ENCODE peak calls at places on chromosomes 3 and 15, in six cellular contexts. B, R, Z, F, N and W are unnamed samples.

GRCh38 chr15:78714890-78715289 is 73.9 kb upstream of the CHRNB4 start:
- DNase-seq in B (no peak), R (no peak), Z (no peak), F (no peak), N (no peak), W (no peak)

GRCh38 chr3:176785207-176785606 is 412.1 kb downstream of the TBL1XR1 start:
- DNase-seq in B (no peak), R (peak), Z (peak), F (peak), N (no peak), W (no peak)

GRCh38 chr3:5032844-5033243 is 53.6 kb downstream of the BHLHE40 start:
- DNase-seq in B (no peak), R (no peak), Z (no peak), F (no peak), N (no peak), W (no peak)

GRCh38 chr3:159166899-159167586 is 365.2 kb downstream of the MFSD1 start:
- DNase-seq in B (no peak), R (no peak), Z (no peak), F (no peak), N (no peak), W (no peak)

GRCh38 chr15:70375006-70375409 is 277.3 kb upstream of the TLE3 start:
- DNase-seq in B (peak), R (no peak), Z (peak), F (peak), N (no peak), W (no peak)

GRCh38 chr3:71543371-71544016 is 40.0 kb downstream of the FOXP1 start:
- DNase-seq in B (no peak), R (no peak), Z (no peak), F (no peak), N (no peak), W (no peak)

GRCh38 chr3:109731639-109732473 is 394.5 kb upstream of the DPPA4 start:
- DNase-seq in B (peak), R (peak), Z (peak), F (peak), N (peak), W (peak)

GRCh38 chr15:43249699-43250203 is 17.0 kb downstream of the TGM5 start:
- DNase-seq in B (peak), R (no peak), Z (peak), F (peak), N (no peak), W (no peak)

GRCh38 chr3:44323341-44323955 is 15.1 kb upstream of the TCAIM start:
- DNase-seq in B (peak), R (peak), Z (peak), F (peak), N (peak), W (peak)

GRCh38 chr3:172351895-172352466 is 96.3 kb downstream of the GHSR start:
- DNase-seq in B (no peak), R (no peak), Z (no peak), F (no peak), N (no peak), W (no peak)

GRCh38 chr3:12445523-12446240 is 38.6 kb upstream of the TSEN2 start:
- DNase-seq in B (no peak), R (no peak), Z (no peak), F (no peak), N (no peak), W (no peak)

GRCh38 chr3:194537732-194538247 is 51.0 kb upstream of the ATP13A3 start:
- DNase-seq in B (peak), R (no peak), Z (peak), F (peak), N (no peak), W (no peak)

GRCh38 chr3:194254032-194254431 is 97.1 kb downstream of the CPN2 start:
- DNase-seq in B (no peak), R (no peak), Z (no peak), F (no peak), N (no peak), W (no peak)

GRCh38 chr15:68400066-68400456 is 31.9 kb downstream of the ITGA11 start:
- DNase-seq in B (no peak), R (no peak), Z (no peak), F (no peak), N (no peak), W (no peak)